ENCODE peak calls at places on chromosomes 4 and X, in four cellular contexts. A is K562, P is HepG2, L is GM12878. R is an unnamed sample.

GRCh38 chr4:119683518-119683917 is 54.9 kb upstream of the PDE5A start:
- DNase-seq in A (no peak), P (no peak), L (no peak), R (no peak)

GRCh38 chrX:53251307-53251706 is 26.3 kb upstream of the KDM5C start:
- DNase-seq in A (no peak), P (no peak), L (no peak), R (no peak)

GRCh38 chrX:133859860-133860259 is 125.5 kb downstream of the GPC3 start:
- DNase-seq in A (no peak), P (no peak), L (no peak), R (no peak)

GRCh38 chr4:140755811-140756291 is 334 bp downstream of the TBC1D9 start:
- DNase-seq in A (no peak), P (no peak), L (no peak), R (peak)

GRCh38 chr4:48254381-48255072 is 15.1 kb downstream of the TEC start:
- DNase-seq in A (no peak), P (no peak), L (no peak), R (no peak)

GRCh38 chr4:244471-244870 is 60.8 kb downstream of the ZNF732 start:
- DNase-seq in A (peak), P (peak), L (peak), R (no peak)

GRCh38 chr4:165740911-165741310 is 132.1 kb upstream of the TLL1 start:
- DNase-seq in A (no peak), P (no peak), L (no peak), R (no peak)

GRCh38 chr4:113064244-113064643 is 14.8 kb downstream of the ANK2 start:
- DNase-seq in A (no peak), P (peak), L (no peak), R (no peak)

GRCh38 chrX:25717122-25717521 is 421.0 kb upstream of the MAGEB18 start:
- DNase-seq in A (no peak), P (no peak), L (no peak), R (no peak)

GRCh38 chrX:1411331-1411730 is 19.4 kb upstream of the SLC25A6 start:
- DNase-seq in A (no peak), P (no peak), L (no peak), R (no peak)

GRCh38 chrX:133414399-133415275 is 652 bp downstream of the GPC4 start:
- DNase-seq in A (no peak), P (no peak), L (no peak), R (peak)

GRCh38 chrX:30939928-30940327 is 50.9 kb upstream of the TAB3 start:
- DNase-seq in A (no peak), P (no peak), L (no peak), R (no peak)

GRCh38 chr4:182141046-182141445 is 102.2 kb upstream of the TENM3 start:
- DNase-seq in A (no peak), P (no peak), L (no peak), R (no peak)

GRCh38 chrX:154123241-154124219 is 20.5 kb upstream of the OPN1LW start:
- DNase-seq in A (peak), P (peak), L (no peak), R (peak)

GRCh38 chrX:30150196-30150895 is 65.0 kb upstream of the MAGEB2 start:
- DNase-seq in A (no peak), P (no peak), L (no peak), R (no peak)

GRCh38 chrX:101078716-101079115 is at the start of gene TMEM35A:
- DNase-seq in A (no peak), P (no peak), L (no peak), R (peak)

GRCh38 chr4:3802571-3803474 is 36.6 kb downstream of the ADRA2C start:
- DNase-seq in A (no peak), P (peak), L (no peak), R (no peak)

GRCh38 chrX:97389761-97390192 is 506.1 kb downstream of the RPA4 start:
- DNase-seq in A (no peak), P (no peak), L (no peak), R (no peak)

GRCh38 chr4:151664289-151664688 is 96.5 kb downstream of the GATB start:
- DNase-seq in A (no peak), P (no peak), L (no peak), R (no peak)

GRCh38 chr4:59818656-59819055 is 1381.5 kb upstream of the ADGRL3 start:
- DNase-seq in A (no peak), P (no peak), L (peak), R (no peak)

GRCh38 chr4:56040842-56041241 is 92.1 kb downstream of the CEP135 start:
- DNase-seq in A (no peak), P (no peak), L (no peak), R (no peak)
- TF ChIP-seq ZBTB33 in A (no peak), P (no peak), L (no peak), R (no peak)

GRCh38 chrX:69158166-69159040 is 6.8 kb downstream of the PJA1 start:
- DNase-seq in A (peak), P (peak), L (no peak), R (peak)
- TF ChIP-seq CHD2 in A (no peak), P (no peak), L (no peak), R (no peak)

DNA sequence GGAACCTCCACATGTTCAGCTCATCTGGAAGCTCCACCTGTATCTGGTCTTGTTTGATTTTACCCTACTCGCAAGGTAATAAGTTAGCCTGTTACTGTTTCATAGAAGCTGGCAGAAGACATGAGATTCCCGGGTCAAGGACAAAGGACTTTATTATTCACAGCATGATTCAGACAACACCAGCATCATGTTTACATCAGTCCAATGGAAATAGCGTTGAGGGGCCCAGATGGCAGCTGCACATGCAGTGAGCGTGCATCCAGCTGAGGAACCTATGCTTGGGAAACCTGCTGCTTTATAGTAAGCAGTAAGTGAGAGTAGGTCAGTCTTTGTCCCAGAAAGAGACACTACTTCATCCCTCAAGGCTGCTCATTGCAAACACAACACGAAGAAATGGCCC is 19.8 kb downstream of the TSPAN5 start:
- DNase-seq in A (no peak), P (no peak), L (no peak), R (no peak)
- TF ChIP-seq ZBTB33 in A (no peak), P (no peak), L (no peak), R (no peak)

DNA sequence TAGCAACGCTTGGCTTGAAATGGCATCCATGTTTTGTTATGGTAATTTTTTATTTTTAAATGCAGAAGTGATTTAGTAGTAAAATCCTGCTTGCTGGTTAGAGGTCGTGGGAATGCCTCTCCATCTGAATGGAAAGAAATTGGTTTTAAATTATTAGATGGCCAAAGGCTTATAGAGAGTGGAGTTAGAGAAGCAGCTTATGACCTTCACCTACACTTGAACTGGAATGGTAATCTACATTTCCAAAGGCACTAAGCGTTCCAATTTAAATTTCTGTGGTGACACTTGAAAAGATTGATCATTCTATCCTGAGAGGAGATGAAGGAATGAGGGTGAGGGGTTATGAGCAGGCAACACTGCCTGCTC is 280.7 kb downstream of the RAPGEF2 start:
- DNase-seq in A (no peak), P (no peak), L (no peak), R (no peak)
- TF ChIP-seq CHD2 in A (no peak), P (no peak), L (no peak), R (no peak)

R was measured in SK-N-SH.